ENCODE peak calls at places on chromosomes 5 and 9, in eight cellular contexts. One of them, this sample, is unnamed.

GRCh38 chr5:157248771-157249475 is 17.0 kb upstream of the CYFIP2 start:
- DNase-seq in left lung: no peak
- DNase-seq in fibroblast of lung: no peak
- DNase-seq in HFF-Myc: no peak
- DNase-seq in BE2C: no peak
- DNase-seq in keratinocyte: no peak
- DNase-seq in psoas muscle: no peak
- DNase-seq in WERI-Rb-1: no peak
- DNase-seq in this sample: no peak

GRCh38 chr5:7664208-7664607 is 186.7 kb downstream of the CFAP90 start:
- DNase-seq in left lung: no peak
- DNase-seq in fibroblast of lung: no peak
- DNase-seq in HFF-Myc: no peak
- DNase-seq in BE2C: no peak
- DNase-seq in keratinocyte: no peak
- DNase-seq in psoas muscle: no peak
- DNase-seq in WERI-Rb-1: no peak
- DNase-seq in this sample: no peak

GRCh38 chr5:168583742-168584482 is 4.7 kb upstream of the PANK3 start:
- DNase-seq in left lung: no peak
- DNase-seq in fibroblast of lung: no peak
- DNase-seq in HFF-Myc: no peak
- DNase-seq in BE2C: no peak
- DNase-seq in keratinocyte: no peak
- DNase-seq in psoas muscle: no peak
- DNase-seq in WERI-Rb-1: no peak
- DNase-seq in this sample: no peak

GRCh38 chr9:16179566-16179965 is 626.7 kb downstream of the CCDC171 start:
- DNase-seq in left lung: no peak
- DNase-seq in fibroblast of lung: no peak
- DNase-seq in HFF-Myc: no peak
- DNase-seq in BE2C: no peak
- DNase-seq in keratinocyte: no peak
- DNase-seq in psoas muscle: no peak
- DNase-seq in WERI-Rb-1: no peak
- DNase-seq in this sample: no peak

GRCh38 chr9:22147818-22148573 is 138.9 kb upstream of the CDKN2B start:
- DNase-seq in left lung: no peak
- DNase-seq in fibroblast of lung: peak
- DNase-seq in HFF-Myc: peak
- DNase-seq in BE2C: no peak
- DNase-seq in keratinocyte: peak
- DNase-seq in psoas muscle: no peak
- DNase-seq in WERI-Rb-1: no peak
- DNase-seq in this sample: no peak

GRCh38 chr9:98375138-98375726 is 119.8 kb upstream of the TBC1D2 start:
- DNase-seq in left lung: no peak
- DNase-seq in fibroblast of lung: peak
- DNase-seq in HFF-Myc: no peak
- DNase-seq in BE2C: no peak
- DNase-seq in keratinocyte: no peak
- DNase-seq in psoas muscle: no peak
- DNase-seq in WERI-Rb-1: no peak
- DNase-seq in this sample: peak

GRCh38 chr9:123929177-123929869 is 603 bp downstream of the DENND1A start:
- DNase-seq in left lung: no peak
- DNase-seq in fibroblast of lung: no peak
- DNase-seq in HFF-Myc: no peak
- DNase-seq in BE2C: no peak
- DNase-seq in keratinocyte: no peak
- DNase-seq in psoas muscle: peak
- DNase-seq in WERI-Rb-1: peak
- DNase-seq in this sample: no peak

GRCh38 chr9:134689320-134690181 is 47.9 kb downstream of the COL5A1 start:
- DNase-seq in left lung: peak
- DNase-seq in fibroblast of lung: peak
- DNase-seq in HFF-Myc: no peak
- DNase-seq in BE2C: peak
- DNase-seq in keratinocyte: no peak
- DNase-seq in psoas muscle: peak
- DNase-seq in WERI-Rb-1: peak
- DNase-seq in this sample: no peak

GRCh38 chr9:127162567-127163365 is 40.3 kb upstream of the ANGPTL2 start:
- DNase-seq in left lung: no peak
- DNase-seq in fibroblast of lung: no peak
- DNase-seq in HFF-Myc: no peak
- DNase-seq in BE2C: no peak
- DNase-seq in keratinocyte: no peak
- DNase-seq in psoas muscle: no peak
- DNase-seq in WERI-Rb-1: no peak
- DNase-seq in this sample: no peak

GRCh38 chr9:127161081-127161621 is 38.7 kb upstream of the ANGPTL2 start:
- DNase-seq in left lung: no peak
- DNase-seq in fibroblast of lung: no peak
- DNase-seq in HFF-Myc: no peak
- DNase-seq in BE2C: no peak
- DNase-seq in keratinocyte: no peak
- DNase-seq in psoas muscle: no peak
- DNase-seq in WERI-Rb-1: no peak
- DNase-seq in this sample: no peak

GRCh38 chr9:127159949-127160610 is 37.6 kb upstream of the ANGPTL2 start:
- DNase-seq in left lung: no peak
- DNase-seq in fibroblast of lung: no peak
- DNase-seq in HFF-Myc: no peak
- DNase-seq in BE2C: no peak
- DNase-seq in keratinocyte: no peak
- DNase-seq in psoas muscle: no peak
- DNase-seq in WERI-Rb-1: peak
- DNase-seq in this sample: no peak

GRCh38 chr9:127162046-127162445 is 39.6 kb upstream of the ANGPTL2 start:
- DNase-seq in left lung: no peak
- DNase-seq in fibroblast of lung: no peak
- DNase-seq in HFF-Myc: no peak
- DNase-seq in BE2C: no peak
- DNase-seq in keratinocyte: no peak
- DNase-seq in psoas muscle: no peak
- DNase-seq in WERI-Rb-1: no peak
- DNase-seq in this sample: no peak

DNA sequence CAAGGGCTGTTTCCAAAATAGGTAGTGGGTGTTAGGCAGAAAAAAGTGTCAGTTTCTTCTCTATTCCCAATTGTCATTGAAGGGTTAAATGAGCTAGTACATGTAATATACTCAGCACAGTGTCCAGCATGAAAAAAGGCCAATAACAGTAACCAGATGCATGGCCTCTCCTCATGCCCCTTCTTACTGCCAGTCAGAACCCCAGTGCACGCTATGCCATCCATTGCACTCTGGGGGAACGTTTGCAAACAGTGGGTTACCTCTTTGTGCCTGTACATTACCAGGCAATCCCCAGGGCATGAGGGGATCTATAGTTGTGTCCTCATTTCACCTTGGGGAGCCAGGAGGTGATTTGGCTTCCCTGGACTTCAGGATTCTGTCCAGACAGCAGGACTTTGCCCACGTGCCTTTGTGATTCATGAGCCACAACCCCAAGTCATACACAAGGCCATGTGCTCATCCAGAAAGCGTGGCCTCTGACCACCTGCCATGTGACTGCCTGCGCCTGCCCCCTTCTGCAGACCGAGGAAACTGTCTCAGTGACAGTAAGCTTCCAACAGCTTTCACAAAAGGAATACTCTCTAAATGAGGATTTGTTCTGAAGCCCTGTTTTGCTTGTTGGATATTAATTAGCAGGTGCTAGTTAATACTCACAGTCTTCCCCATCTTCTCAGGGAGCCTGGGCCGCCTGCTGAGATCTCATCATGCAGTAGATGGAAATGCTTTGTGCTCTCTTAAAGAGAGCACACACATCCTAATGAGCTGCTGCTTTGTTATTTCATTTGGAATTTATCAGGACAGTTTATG is 36.8 kb upstream of the ANGPTL2 start:
- DNase-seq in left lung: no peak
- DNase-seq in fibroblast of lung: peak
- DNase-seq in HFF-Myc: peak
- DNase-seq in BE2C: peak
- DNase-seq in keratinocyte: no peak
- DNase-seq in psoas muscle: peak
- DNase-seq in WERI-Rb-1: peak
- DNase-seq in this sample: no peak
- TF ChIP-seq CTCF in left lung: no peak
- TF ChIP-seq CTCF in fibroblast of lung: peak
- TF ChIP-seq CTCF in HFF-Myc: peak
- TF ChIP-seq CTCF in BE2C: peak
- TF ChIP-seq CTCF in keratinocyte: no peak
- TF ChIP-seq CTCF in psoas muscle: peak
- TF ChIP-seq CTCF in WERI-Rb-1: peak
- TF ChIP-seq CTCF in this sample: peak

GRCh38 chr5:2013301-2014057 is 130.8 kb upstream of the IRX4 start:
- DNase-seq in left lung: no peak
- DNase-seq in fibroblast of lung: no peak
- DNase-seq in HFF-Myc: no peak
- DNase-seq in BE2C: no peak
- DNase-seq in keratinocyte: no peak
- DNase-seq in psoas muscle: no peak
- DNase-seq in WERI-Rb-1: no peak
- DNase-seq in this sample: no peak

GRCh38 chr5:2015961-2016360 is 133.2 kb upstream of the IRX4 start:
- DNase-seq in left lung: no peak
- DNase-seq in fibroblast of lung: no peak
- DNase-seq in HFF-Myc: no peak
- DNase-seq in BE2C: no peak
- DNase-seq in keratinocyte: no peak
- DNase-seq in psoas muscle: no peak
- DNase-seq in WERI-Rb-1: no peak
- DNase-seq in this sample: no peak

GRCh38 chr5:2015116-2015848 is 132.6 kb upstream of the IRX4 start:
- DNase-seq in left lung: peak
- DNase-seq in fibroblast of lung: no peak
- DNase-seq in HFF-Myc: no peak
- DNase-seq in BE2C: no peak
- DNase-seq in keratinocyte: no peak
- DNase-seq in psoas muscle: no peak
- DNase-seq in WERI-Rb-1: no peak
- DNase-seq in this sample: no peak

GRCh38 chr5:2012885-2013284 is 130.2 kb upstream of the IRX4 start:
- DNase-seq in left lung: no peak
- DNase-seq in fibroblast of lung: no peak
- DNase-seq in HFF-Myc: no peak
- DNase-seq in BE2C: no peak
- DNase-seq in keratinocyte: no peak
- DNase-seq in psoas muscle: no peak
- DNase-seq in WERI-Rb-1: no peak
- DNase-seq in this sample: no peak

DNA sequence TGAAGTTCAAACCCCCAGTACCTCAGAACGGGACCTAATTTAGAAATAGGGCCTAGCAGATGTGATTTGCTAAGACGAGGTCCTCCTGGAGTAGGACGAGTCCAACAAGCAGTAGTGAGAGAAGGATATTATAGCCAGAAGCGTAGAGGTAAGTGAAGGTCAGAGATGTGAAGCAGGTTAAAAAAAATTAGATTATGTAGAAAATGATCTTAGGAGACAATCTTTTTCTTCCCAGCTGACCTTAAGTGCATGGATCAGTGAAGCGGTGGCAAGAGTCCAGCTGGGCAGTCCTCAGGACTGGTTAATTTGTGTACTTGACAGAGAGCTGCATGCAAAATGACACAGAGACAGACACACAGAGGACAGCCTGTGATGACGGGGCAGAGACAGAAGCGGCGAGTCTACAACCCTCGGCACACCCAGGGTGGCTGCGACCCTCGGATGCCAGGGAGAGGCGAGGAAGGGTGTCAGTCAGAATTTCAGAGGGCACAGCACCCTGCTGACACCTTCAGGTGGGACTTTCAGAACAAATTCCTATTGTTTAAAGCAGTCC is 131.4 kb upstream of the IRX4 start:
- DNase-seq in left lung: no peak
- DNase-seq in fibroblast of lung: no peak
- DNase-seq in HFF-Myc: no peak
- DNase-seq in BE2C: no peak
- DNase-seq in keratinocyte: no peak
- DNase-seq in psoas muscle: no peak
- DNase-seq in WERI-Rb-1: no peak
- DNase-seq in this sample: no peak
- TF ChIP-seq CTCF in left lung: no peak
- TF ChIP-seq CTCF in fibroblast of lung: no peak
- TF ChIP-seq CTCF in HFF-Myc: no peak
- TF ChIP-seq CTCF in BE2C: no peak
- TF ChIP-seq CTCF in keratinocyte: no peak
- TF ChIP-seq CTCF in psoas muscle: no peak
- TF ChIP-seq CTCF in WERI-Rb-1: no peak
- TF ChIP-seq CTCF in this sample: no peak

GRCh38 chr9:72038408-72038807 is 22.0 kb downstream of the C9orf57 start:
- DNase-seq in left lung: no peak
- DNase-seq in fibroblast of lung: no peak
- DNase-seq in HFF-Myc: no peak
- DNase-seq in BE2C: no peak
- DNase-seq in keratinocyte: no peak
- DNase-seq in psoas muscle: no peak
- DNase-seq in WERI-Rb-1: no peak
- DNase-seq in this sample: no peak

GRCh38 chr9:72041369-72041768 is 19.0 kb downstream of the C9orf57 start:
- DNase-seq in left lung: no peak
- DNase-seq in fibroblast of lung: no peak
- DNase-seq in HFF-Myc: no peak
- DNase-seq in BE2C: no peak
- DNase-seq in keratinocyte: no peak
- DNase-seq in psoas muscle: no peak
- DNase-seq in WERI-Rb-1: no peak
- DNase-seq in this sample: no peak

GRCh38 chr9:72039532-72039931 is 20.9 kb downstream of the C9orf57 start:
- DNase-seq in left lung: no peak
- DNase-seq in fibroblast of lung: no peak
- DNase-seq in HFF-Myc: no peak
- DNase-seq in BE2C: no peak
- DNase-seq in keratinocyte: no peak
- DNase-seq in psoas muscle: no peak
- DNase-seq in WERI-Rb-1: no peak
- DNase-seq in this sample: no peak

GRCh38 chr9:72037571-72037970 is 22.8 kb downstream of the C9orf57 start:
- DNase-seq in left lung: no peak
- DNase-seq in fibroblast of lung: no peak
- DNase-seq in HFF-Myc: peak
- DNase-seq in BE2C: no peak
- DNase-seq in keratinocyte: no peak
- DNase-seq in psoas muscle: no peak
- DNase-seq in WERI-Rb-1: no peak
- DNase-seq in this sample: no peak

DNA sequence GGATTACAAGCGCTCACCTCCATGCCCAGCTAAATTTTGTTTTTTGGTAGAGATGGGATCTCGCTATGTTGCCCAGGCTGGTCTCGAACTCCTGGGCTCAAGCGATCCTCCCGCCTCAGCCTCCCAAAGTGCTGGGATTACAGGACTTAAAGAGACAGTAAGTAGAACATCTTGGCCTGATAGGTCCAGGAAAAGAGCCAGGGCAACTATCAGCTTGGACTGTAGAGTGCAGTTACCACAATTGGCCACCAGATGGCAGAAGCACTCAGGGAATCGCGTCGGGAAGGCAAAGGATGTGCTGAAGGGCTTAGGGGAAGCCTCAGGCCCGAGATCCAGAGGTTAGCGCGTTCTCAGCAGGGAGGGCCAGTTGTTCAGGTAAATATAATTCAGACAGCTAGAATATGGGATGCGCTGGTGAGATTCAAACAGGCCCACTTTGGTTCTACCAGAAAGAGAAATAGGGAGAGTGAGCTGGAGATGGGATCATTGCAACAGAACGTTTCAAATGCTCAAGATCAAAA is 21.5 kb downstream of the C9orf57 start:
- DNase-seq in left lung: no peak
- DNase-seq in fibroblast of lung: peak
- DNase-seq in HFF-Myc: peak
- DNase-seq in BE2C: peak
- DNase-seq in keratinocyte: peak
- DNase-seq in psoas muscle: peak
- DNase-seq in WERI-Rb-1: peak
- DNase-seq in this sample: no peak
- TF ChIP-seq CTCF in left lung: peak
- TF ChIP-seq CTCF in fibroblast of lung: peak
- TF ChIP-seq CTCF in HFF-Myc: peak
- TF ChIP-seq CTCF in BE2C: peak
- TF ChIP-seq CTCF in keratinocyte: peak
- TF ChIP-seq CTCF in psoas muscle: peak
- TF ChIP-seq CTCF in WERI-Rb-1: peak
- TF ChIP-seq CTCF in this sample: peak

GRCh38 chr9:31807574-31808256 is 576.7 kb upstream of the ACO1 start:
- DNase-seq in left lung: peak
- DNase-seq in fibroblast of lung: no peak
- DNase-seq in HFF-Myc: no peak
- DNase-seq in BE2C: no peak
- DNase-seq in keratinocyte: no peak
- DNase-seq in psoas muscle: no peak
- DNase-seq in WERI-Rb-1: no peak
- DNase-seq in this sample: no peak
- TF ChIP-seq CTCF in left lung: no peak
- TF ChIP-seq CTCF in fibroblast of lung: no peak
- TF ChIP-seq CTCF in HFF-Myc: no peak
- TF ChIP-seq CTCF in BE2C: peak
- TF ChIP-seq CTCF in keratinocyte: no peak
- TF ChIP-seq CTCF in psoas muscle: no peak
- TF ChIP-seq CTCF in WERI-Rb-1: peak
- TF ChIP-seq CTCF in this sample: no peak